ENCODE peak calls at places on chromosomes 5 and 9, in nine cellular contexts. Q is iris pigment epithelial cell, V is AG10803, M is H4, X is posterior vena cava, Z is NCI-H510A treated with DMSO at 0.1 percent for 48 hours, O is hippocampal formation, F is A172, A is fibroblast of pulmonary artery. J is an unnamed sample.

GRCh38 chr5:79157289-79157688 is 45.7 kb downstream of the BHMT start:
- DNase-seq in Q (no peak), V (no peak), M (no peak), X (no peak), Z (no peak), O (no peak), F (no peak), A (no peak), J (no peak)

GRCh38 chr5:138663009-138663408 is 87.8 kb upstream of the HSPA9 start:
- DNase-seq in Q (no peak), V (no peak), M (no peak), X (peak; percentile 40), Z (no peak), O (no peak), F (peak; percentile 47), A (no peak), J (no peak)

GRCh38 chr5:54561646-54562045 is 44.1 kb downstream of the SNX18 start:
- DNase-seq in Q (no peak), V (no peak), M (no peak), X (no peak), Z (no peak), O (no peak), F (no peak), A (no peak), J (no peak)

GRCh38 chr5:17898766-17899165 is 264.5 kb downstream of the TAF11L14 start:
- DNase-seq in Q (no peak), V (no peak), M (no peak), X (no peak), Z (no peak), O (no peak), F (no peak), A (no peak), J (no peak)

GRCh38 chr5:1288439-1289335 is 6.2 kb downstream of the TERT start:
- DNase-seq in Q (no peak), V (no peak), M (no peak), X (peak; percentile 59), Z (no peak), O (no peak), F (no peak), A (no peak), J (no peak)

GRCh38 chr5:92899611-92900010 is 681.4 kb downstream of the NR2F1-AS1 start:
- DNase-seq in Q (peak; percentile 34), V (no peak), M (no peak), X (no peak), Z (no peak), O (no peak), F (no peak), A (no peak), J (no peak)

GRCh38 chr5:59637878-59638580 is 255.5 kb downstream of the PDE4D start:
- DNase-seq in Q (peak; percentile 51), V (no peak), M (no peak), X (no peak), Z (no peak), O (no peak), F (peak; percentile 21), A (peak; percentile 14), J (no peak)

GRCh38 chr5:80672140-80672736 is 17.5 kb upstream of the DHFR start:
- DNase-seq in Q (peak; percentile 74), V (peak; percentile 68), M (peak; percentile 68), X (peak; percentile 86), Z (peak; percentile 64), O (peak; percentile 69), F (peak; percentile 60), A (peak; percentile 83), J (peak; percentile 62)

GRCh38 chr5:80591352-80591751 is 21.3 kb upstream of the ANKRD34B start:
- DNase-seq in Q (no peak), V (no peak), M (no peak), X (no peak), Z (no peak), O (no peak), F (no peak), A (no peak), J (no peak)

GRCh38 chr5:141878771-141879759 is 855 bp upstream of the PCDH1 start:
- DNase-seq in Q (peak; percentile 83), V (peak; percentile 82), M (peak; percentile 85), X (peak; percentile 95), Z (peak; percentile 83), O (peak; percentile 96), F (peak; percentile 87), A (peak; percentile 89), J (peak; percentile 90)

GRCh38 chr9:32928145-32928763 is 73.2 kb downstream of the APTX start:
- DNase-seq in Q (no peak), V (peak; percentile 3), M (no peak), X (no peak), Z (no peak), O (no peak), F (no peak), A (peak; percentile 68), J (peak; percentile 52)

GRCh38 chr9:127968717-127969383 is 11.9 kb downstream of the EEIG1 start:
- DNase-seq in Q (peak; percentile 90), V (peak; percentile 92), M (peak; percentile 54), X (no peak), Z (no peak), O (no peak), F (peak; percentile 93), A (peak; percentile 83), J (no peak)

GRCh38 chr5:19241690-19242089 is 746.3 kb downstream of the CDH18 start:
- DNase-seq in Q (no peak), V (no peak), M (no peak), X (no peak), Z (no peak), O (no peak), F (peak; percentile 81), A (no peak), J (no peak)

J was measured in foreskin melanocyte.